ENCODE peak calls at places on chromosome 10, in five cellular contexts. F, L, R, V and P are unnamed samples.

GRCh38 chr10:86295351-86295750 is 71.2 kb downstream of the GRID1 start:
- DNase-seq in F (no peak), L (no peak), R (no peak), V (no peak), P (peak; percentile 5)

GRCh38 chr10:73867871-73868631 is 6.3 kb downstream of the CAMK2G start:
- DNase-seq in F (no peak), L (no peak), R (no peak), V (no peak), P (no peak)

GRCh38 chr10:3623746-3624145 is 161.3 kb downstream of the KLF6 start:
- DNase-seq in F (peak; percentile 92), L (no peak), R (peak; percentile 93), V (no peak), P (no peak)

GRCh38 chr10:27944005-27944404 is 54.9 kb downstream of the ODAD2 start:
- DNase-seq in F (no peak), L (no peak), R (no peak), V (no peak), P (no peak)

GRCh38 chr10:105992928-105993327 is 1171.6 kb downstream of the SORCS1 start:
- DNase-seq in F (no peak), L (no peak), R (no peak), V (no peak), P (no peak)

GRCh38 chr10:12193193-12193592 is 2.5 kb downstream of the NUDT5 start:
- DNase-seq in F (no peak), L (no peak), R (peak; percentile 68), V (no peak), P (no peak)

GRCh38 chr10:70699659-70700174 is 27.4 kb downstream of the ADAMTS14 start:
- DNase-seq in F (peak; percentile 11), L (no peak), R (no peak), V (peak; percentile 8), P (no peak)

GRCh38 chr10:37976880-37977203 is 395 bp upstream of the ZNF25 start:
- DNase-seq in F (no peak), L (no peak), R (no peak), V (no peak), P (no peak)

GRCh38 chr10:24723788-24724380 is at the start of gene ARHGAP21:
- DNase-seq in F (peak; percentile 63), L (peak; percentile 76), R (peak; percentile 79), V (peak; percentile 66), P (peak; percentile 69)

GRCh38 chr10:24722676-24723385 is 856 bp downstream of the ARHGAP21 start:
- DNase-seq in F (peak; percentile 74), L (peak; percentile 53), R (peak; percentile 59), V (peak; percentile 60), P (peak; percentile 52)

GRCh38 chr10:24722131-24722675 is 1.5 kb downstream of the ARHGAP21 start:
- DNase-seq in F (no peak), L (no peak), R (peak; percentile 40), V (peak; percentile 47), P (no peak)

GRCh38 chr10:24724381-24725228 is 918 bp upstream of the ARHGAP21 start:
- DNase-seq in F (peak; percentile 97), L (peak; percentile 98), R (peak; percentile 97), V (peak; percentile 97), P (peak; percentile 99)

GRCh38 chr10:24723386-24723787 is 300 bp downstream of the ARHGAP21 start:
- DNase-seq in F (peak; percentile 54), L (peak; percentile 39), R (no peak), V (no peak), P (peak; percentile 21)
- H3K27ac ChIP-seq in F (peak overlapping the region; percentile 65), L (peak overlapping the region; percentile 99), R (peak overlapping the region; percentile 87), V (peak overlapping the region; percentile 99), P (peak overlapping the region; percentile 99)

DNA sequence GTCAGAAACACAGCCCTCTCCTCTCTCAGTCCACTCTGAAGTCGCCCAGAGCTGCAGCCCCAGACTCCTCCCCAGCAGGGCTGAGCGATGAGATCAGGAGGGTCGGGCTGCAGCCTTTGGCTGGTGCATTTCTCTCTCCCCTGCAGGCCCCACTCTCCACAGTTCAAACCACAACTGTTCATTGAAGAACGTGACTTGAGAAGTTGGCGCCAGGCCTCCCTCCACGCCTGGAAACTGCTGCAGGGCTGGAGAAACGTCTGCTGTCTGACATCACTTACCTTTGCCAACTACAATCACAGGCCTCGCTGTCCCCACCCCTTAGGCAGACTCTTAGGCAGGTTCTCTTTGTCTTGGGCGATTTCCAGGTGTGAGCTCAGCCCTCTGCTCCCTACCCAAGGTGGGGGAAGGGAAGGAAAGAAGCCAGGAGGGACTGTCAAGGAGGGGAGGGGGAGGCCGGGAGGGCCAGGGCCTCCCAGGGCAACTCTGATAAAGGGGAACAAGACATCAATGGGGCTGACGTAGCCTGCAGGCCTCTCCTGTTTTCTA is 32.8 kb downstream of the CALML5 start:
- DNase-seq in F (no peak), L (peak; percentile 82), R (peak; percentile 90), V (no peak), P (peak; percentile 41)
- H3K4me1 ChIP-seq in F (no peaks in the 10 kb centered on the region), L (peaks cover 22% of the 10 kb centered on the region), R (peaks cover 6% of the 10 kb centered on the region), V (peaks cover 6% of the 10 kb centered on the region), P (no peaks in the 10 kb centered on the region)

GRCh38 chr10:63724922-63725321 is 203.7 kb downstream of the REEP3 start:
- DNase-seq in F (peak; percentile 14), L (no peak), R (no peak), V (no peak), P (no peak)
- TF ChIP-seq CTCF in F (peak; percentile 58), L (no peak), R (no peak), V (no peak), P (no peak)

GRCh38 chr10:59373071-59373470 is 10.7 kb upstream of the FAM13C start:
- DNase-seq in F (no peak), L (no peak), R (peak; percentile 66), V (no peak), P (no peak)

GRCh38 chr10:59376817-59377340 is 14.5 kb upstream of the FAM13C start:
- DNase-seq in F (no peak), L (no peak), R (no peak), V (no peak), P (no peak)

GRCh38 chr10:59375990-59376389 is 13.6 kb upstream of the FAM13C start:
- DNase-seq in F (no peak), L (no peak), R (peak; percentile 37), V (no peak), P (no peak)

DNA sequence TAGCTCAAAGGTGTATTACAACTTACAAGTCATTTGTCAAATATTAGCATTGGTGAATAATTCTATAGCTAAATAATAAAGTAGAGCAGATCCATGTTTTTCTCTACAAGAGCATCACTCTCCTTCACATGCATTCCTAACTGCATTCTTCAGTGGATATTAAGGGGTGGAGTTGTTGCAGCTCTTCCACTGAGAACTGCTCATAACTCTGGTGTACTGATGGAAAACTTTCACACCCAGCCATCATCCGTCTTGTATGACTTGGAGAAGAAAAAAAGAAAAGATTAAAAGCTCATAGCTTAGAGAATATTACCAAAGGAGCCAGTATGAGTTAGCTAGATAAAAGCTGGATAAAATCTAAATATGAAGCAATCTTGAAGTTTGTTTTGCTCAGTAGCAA is 10.2 kb upstream of the FAM13C start:
- DNase-seq in F (no peak), L (no peak), R (peak; percentile 35), V (no peak), P (no peak)
- H3K27ac ChIP-seq in F (no peak overlapping the region), L (no peak overlapping the region), R (peak overlapping the region; percentile 40), V (no peak overlapping the region), P (no peak overlapping the region)

GRCh38 chr10:115030483-115031200 is 62.5 kb upstream of the ATRNL1 start:
- DNase-seq in F (no peak), L (no peak), R (no peak), V (no peak), P (no peak)
- H3K4me1 ChIP-seq in F (no peaks in the 10 kb centered on the region), L (no peaks in the 10 kb centered on the region), R (no peaks in the 10 kb centered on the region), V (no peaks in the 10 kb centered on the region), P (no peaks in the 10 kb centered on the region)